ENCODE peak calls at places on chromosomes 5 and 9, in nine cellular contexts. J is left ventricle myocardium inferior; Q is fibroblast of the aortic adventitia; D is brain microvascular endothelial cell; B is heart right ventricle; R is neural progenitor cell; P is colonic mucosa; C is sigmoid colon; X is CD8-positive, alpha-beta T cell. U is an unnamed sample.

GRCh38 chr9:13330396-13331004 is 51.0 kb upstream of the MPDZ start:
- DNase-seq in J (peak; percentile 50), Q (peak; percentile 59), D (no peak), B (peak; percentile 41), R (no peak), P (no peak), C (no peak), X (no peak), U (no peak)

GRCh38 chr9:73023025-73023541 is 70.2 kb upstream of the ALDH1A1 start:
- DNase-seq in J (no peak), Q (peak; percentile 82), D (no peak), B (peak; percentile 21), R (peak; percentile 70), P (peak; percentile 64), C (peak; percentile 75), X (peak; percentile 17), U (peak; percentile 78)

GRCh38 chr9:21017092-21017491 is 14.3 kb downstream of the HACD4 start:
- DNase-seq in J (no peak), Q (peak; percentile 70), D (peak; percentile 67), B (no peak), R (no peak), P (no peak), C (no peak), X (no peak), U (peak; percentile 90)

GRCh38 chr9:93301291-93301811 is 117.4 kb downstream of the WNK2 start:
- DNase-seq in J (no peak), Q (no peak), D (no peak), B (no peak), R (no peak), P (peak; percentile 18), C (peak; percentile 52), X (no peak), U (no peak)

GRCh38 chr9:36924071-36924470 is 110.0 kb downstream of the PAX5 start:
- DNase-seq in J (no peak), Q (peak; percentile 73), D (peak; percentile 84), B (no peak), R (no peak), P (no peak), C (peak; percentile 3), X (no peak), U (peak; percentile 85)

GRCh38 chr5:132704875-132705274 is 31.1 kb downstream of the IL4 start:
- DNase-seq in J (no peak), Q (peak; percentile 41), D (peak; percentile 12), B (no peak), R (no peak), P (no peak), C (no peak), X (no peak), U (peak; percentile 51)

GRCh38 chr5:59596586-59597348 is 296.8 kb downstream of the PDE4D start:
- DNase-seq in J (no peak), Q (peak; percentile 14), D (no peak), B (no peak), R (no peak), P (no peak), C (no peak), X (no peak), U (peak; percentile 72)

GRCh38 chr9:61665829-61666228 is 476.0 kb downstream of the SPATA31A7 start:
- DNase-seq in J (no peak), Q (no peak), D (no peak), B (no peak), R (no peak), P (no peak), C (no peak), X (no peak), U (no peak)

DNA sequence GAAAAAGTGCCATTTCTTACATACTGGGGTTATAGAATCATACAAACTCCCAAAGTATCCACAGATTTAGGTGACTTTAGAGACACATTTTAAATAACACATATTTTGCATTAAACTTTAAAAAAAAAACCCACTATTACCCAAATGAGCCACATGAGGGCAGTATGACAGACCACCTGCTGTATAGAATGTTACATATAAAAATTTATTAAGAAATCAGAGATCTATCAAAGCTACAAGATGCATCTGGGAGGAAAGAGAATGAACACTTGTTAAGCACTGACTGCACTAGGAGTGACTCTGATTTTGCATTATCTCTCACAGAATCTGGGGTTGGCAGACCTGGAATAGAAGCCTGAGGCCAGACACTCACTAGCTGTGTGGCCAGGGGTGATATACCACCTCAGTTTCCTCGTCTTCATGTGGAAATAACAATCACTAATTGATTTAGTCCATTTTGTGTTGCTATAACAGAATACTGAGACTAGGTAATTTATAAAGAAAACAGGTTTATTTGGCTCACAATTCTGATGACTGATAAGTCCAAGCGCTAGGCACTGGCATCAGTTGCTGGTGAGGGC is 98.4 kb downstream of the ARSB start:
- DNase-seq in J (no peak), Q (peak; percentile 54), D (no peak), B (no peak), R (no peak), P (no peak), C (no peak), X (no peak), U (peak; percentile 33)
- TF ChIP-seq CTCF in J (peak; percentile 68), Q (peak; percentile 63), D (peak; percentile 59), B (peak; percentile 61), R (peak; percentile 62), P (peak; percentile 37), C (peak; percentile 14), X (peak; percentile 51), U (peak; percentile 68)

DNA sequence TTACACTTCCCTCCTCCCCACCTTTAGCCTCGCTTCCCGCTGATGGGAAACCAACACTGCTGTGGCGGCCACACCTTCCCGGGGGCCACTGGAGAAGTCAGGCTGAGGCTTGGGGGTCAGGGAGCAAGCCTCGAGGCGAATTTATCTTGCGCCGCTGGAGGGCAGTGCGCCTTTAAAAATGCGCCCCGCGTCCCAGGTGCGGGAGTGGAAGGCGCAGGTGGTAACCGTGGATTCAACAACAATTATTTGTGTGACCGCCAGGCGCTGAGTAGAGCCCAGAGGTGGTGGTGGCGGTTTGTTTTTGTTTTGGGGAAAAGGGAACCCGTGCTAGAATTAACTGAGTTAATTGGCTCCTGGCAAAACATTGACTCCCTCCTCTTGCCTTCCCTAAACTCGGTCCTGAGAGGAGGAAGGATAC is 1.1 kb downstream of the CFAP77 start:
- DNase-seq in J (peak; percentile 32), Q (peak; percentile 10), D (peak; percentile 9), B (peak; percentile 43), R (peak; percentile 90), P (peak; percentile 53), C (no peak), X (peak; percentile 55), U (peak; percentile 14)
- H3K4me3 ChIP-seq in J (peak overlapping the region; percentile 66), Q (no peak overlapping the region), D (no peak overlapping the region), B (peak overlapping the region; percentile 59), R (peak overlapping the region; percentile 61), P (peak overlapping the region; percentile 36), C (no peak overlapping the region), X (peak overlapping the region; percentile 40), U (no peak overlapping the region)

GRCh38 chr9:6686396-6686795 is 40.9 kb upstream of the GLDC start:
- DNase-seq in J (no peak), Q (peak; percentile 68), D (no peak), B (no peak), R (no peak), P (no peak), C (no peak), X (no peak), U (peak; percentile 62)
- TF ChIP-seq CTCF in J (peak; percentile 34), Q (peak; percentile 44), D (peak; percentile 35), B (peak; percentile 31), R (peak; percentile 16), P (no peak), C (no peak), X (no peak), U (peak; percentile 41)

DNA sequence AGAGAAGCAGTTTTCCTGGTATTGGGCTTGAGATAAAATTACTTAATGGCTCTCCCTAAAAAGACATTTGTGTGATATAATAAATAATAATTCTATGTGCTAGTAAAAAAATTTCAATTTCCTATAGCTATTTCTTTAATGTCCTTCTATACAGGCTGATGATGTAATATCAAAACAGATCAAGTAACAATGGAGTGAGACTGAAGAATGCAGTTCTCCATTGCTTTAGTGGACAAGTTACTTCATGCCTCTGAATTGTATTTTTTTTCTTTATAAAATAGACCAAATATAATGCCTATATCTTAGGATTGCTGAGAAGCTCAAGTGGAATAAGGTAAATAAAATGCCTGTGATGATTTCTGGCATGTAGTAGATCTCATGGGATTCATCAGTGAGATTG is 35.6 kb upstream of the NEURL1B start:
- DNase-seq in J (no peak), Q (no peak), D (no peak), B (no peak), R (no peak), P (no peak), C (no peak), X (no peak), U (no peak)
- H3K4me3 ChIP-seq in J (no peak overlapping the region), Q (no peak overlapping the region), D (no peak overlapping the region), B (no peak overlapping the region), R (no peak overlapping the region), P (no peak overlapping the region), C (no peak overlapping the region), X (no peak overlapping the region), U (no peak overlapping the region)

GRCh38 chr9:133396952-133397351 is 20.8 kb downstream of the STKLD1 start:
- DNase-seq in J (no peak), Q (no peak), D (peak; percentile 6), B (no peak), R (peak; percentile 72), P (no peak), C (no peak), X (no peak), U (peak; percentile 28)
- TF ChIP-seq CTCF in J (no peak), Q (no peak), D (peak; percentile 65), B (peak; percentile 39), R (peak; percentile 62), P (no peak), C (no peak), X (no peak), U (peak; percentile 33)

GRCh38 chr5:139461176-139461575 is 1.4 kb downstream of the ECSCR start:
- DNase-seq in J (no peak), Q (no peak), D (no peak), B (no peak), R (no peak), P (no peak), C (no peak), X (no peak), U (no peak)

GRCh38 chr5:139458580-139459407 is 3.7 kb downstream of the ECSCR start:
- DNase-seq in J (no peak), Q (peak; percentile 75), D (peak; percentile 87), B (no peak), R (no peak), P (no peak), C (no peak), X (peak; percentile 62), U (peak; percentile 84)

GRCh38 chr5:139460457-139460856 is 2.1 kb downstream of the ECSCR start:
- DNase-seq in J (no peak), Q (no peak), D (no peak), B (no peak), R (no peak), P (no peak), C (no peak), X (no peak), U (no peak)

GRCh38 chr5:139457653-139458306 is 4.8 kb downstream of the ECSCR start:
- DNase-seq in J (no peak), Q (no peak), D (no peak), B (no peak), R (no peak), P (no peak), C (peak; percentile 29), X (no peak), U (no peak)

GRCh38 chr5:139459451-139459934 is 3.0 kb downstream of the ECSCR start:
- DNase-seq in J (peak; percentile 35), Q (no peak), D (peak; percentile 59), B (peak; percentile 45), R (no peak), P (no peak), C (peak; percentile 46), X (no peak), U (no peak)
- H3K4me3 ChIP-seq in J (peak overlapping the region; percentile 69), Q (no peak overlapping the region), D (no peak overlapping the region), B (peak overlapping the region; percentile 67), R (no peak overlapping the region), P (no peak overlapping the region), C (no peak overlapping the region), X (no peak overlapping the region), U (no peak overlapping the region)